ENCODE peak calls at places on chromosomes 11 and 22, in nine cellular contexts. One of them, this sample, is unnamed.
A peak's percentile ranks its signal among the peaks of the same experiment; 100 is the strongest.

GRCh38 chr22:18103527-18104269 is 6.9 kb upstream of the TUBA8 start:
- DNase-seq in T-helper 2 cell: no peak
- DNase-seq in hypothalamus: no peak
- DNase-seq in fibroblast of mammary gland: no peak
- DNase-seq in A549: no peak
- DNase-seq in EL: no peak
- DNase-seq in cardiac muscle cell: no peak
- DNase-seq in stimulated activated naive B cell treated with anti-CD40 and anti-IgM and Interleukin-4, amounts not matched to agents 10 μg/mL and 1 μg/mL and 100 μg/mL, for 72 hours: peak; percentile 63
- DNase-seq in KBM-7: no peak
- DNase-seq in this sample: no peak

GRCh38 chr11:11463397-11463796 is 110.3 kb upstream of the CSNK2A3 start:
- DNase-seq in fibroblast of mammary gland: no peak
- DNase-seq in KBM-7: peak; percentile 9
- DNase-seq in EL: no peak
- DNase-seq in A549: no peak
- DNase-seq in cardiac muscle cell: no peak
- DNase-seq in stimulated activated naive B cell treated with anti-CD40 and anti-IgM and Interleukin-4, amounts not matched to agents 10 μg/mL and 1 μg/mL and 100 μg/mL, for 72 hours: no peak
- DNase-seq in hypothalamus: no peak
- DNase-seq in T-helper 2 cell: no peak
- DNase-seq in this sample: peak; percentile 60

GRCh38 chr11:46036969-46037368 is 84.3 kb downstream of the PHF21A start:
- DNase-seq in stimulated activated naive B cell treated with anti-CD40 and anti-IgM and Interleukin-4, amounts not matched to agents 10 μg/mL and 1 μg/mL and 100 μg/mL, for 72 hours: no peak
- DNase-seq in A549: no peak
- DNase-seq in T-helper 2 cell: no peak
- DNase-seq in EL: no peak
- DNase-seq in hypothalamus: no peak
- DNase-seq in cardiac muscle cell: no peak
- DNase-seq in fibroblast of mammary gland: no peak
- DNase-seq in KBM-7: no peak
- DNase-seq in this sample: no peak

GRCh38 chr11:36361901-36362391 is 65.9 kb downstream of the PRR5L start:
- DNase-seq in A549: peak; percentile 65
- DNase-seq in T-helper 2 cell: no peak
- DNase-seq in cardiac muscle cell: no peak
- DNase-seq in stimulated activated naive B cell treated with anti-CD40 and anti-IgM and Interleukin-4, amounts not matched to agents 10 μg/mL and 1 μg/mL and 100 μg/mL, for 72 hours: no peak
- DNase-seq in hypothalamus: no peak
- DNase-seq in fibroblast of mammary gland: peak; percentile 74
- DNase-seq in KBM-7: no peak
- DNase-seq in EL: peak; percentile 96
- DNase-seq in this sample: peak; percentile 21

GRCh38 chr11:32839308-32839707 is 9.6 kb downstream of the PRRG4 start:
- DNase-seq in stimulated activated naive B cell treated with anti-CD40 and anti-IgM and Interleukin-4, amounts not matched to agents 10 μg/mL and 1 μg/mL and 100 μg/mL, for 72 hours: no peak
- DNase-seq in hypothalamus: no peak
- DNase-seq in KBM-7: no peak
- DNase-seq in A549: no peak
- DNase-seq in EL: no peak
- DNase-seq in cardiac muscle cell: no peak
- DNase-seq in T-helper 2 cell: no peak
- DNase-seq in fibroblast of mammary gland: no peak
- DNase-seq in this sample: no peak

GRCh38 chr11:19290356-19290755 is 49.6 kb upstream of the E2F8 start:
- DNase-seq in hypothalamus: no peak
- DNase-seq in A549: no peak
- DNase-seq in EL: peak; percentile 8
- DNase-seq in T-helper 2 cell: no peak
- DNase-seq in KBM-7: no peak
- DNase-seq in cardiac muscle cell: no peak
- DNase-seq in stimulated activated naive B cell treated with anti-CD40 and anti-IgM and Interleukin-4, amounts not matched to agents 10 μg/mL and 1 μg/mL and 100 μg/mL, for 72 hours: no peak
- DNase-seq in fibroblast of mammary gland: peak; percentile 41
- DNase-seq in this sample: no peak

GRCh38 chr11:79809487-79809886 is 368.7 kb upstream of the TENM4 start:
- DNase-seq in T-helper 2 cell: no peak
- DNase-seq in fibroblast of mammary gland: no peak
- DNase-seq in cardiac muscle cell: peak; percentile 75
- DNase-seq in stimulated activated naive B cell treated with anti-CD40 and anti-IgM and Interleukin-4, amounts not matched to agents 10 μg/mL and 1 μg/mL and 100 μg/mL, for 72 hours: no peak
- DNase-seq in EL: no peak
- DNase-seq in hypothalamus: no peak
- DNase-seq in A549: no peak
- DNase-seq in KBM-7: no peak
- DNase-seq in this sample: no peak

GRCh38 chr11:34235189-34235588 is 122.6 kb downstream of the ABTB2 start:
- DNase-seq in A549: no peak
- DNase-seq in fibroblast of mammary gland: no peak
- DNase-seq in cardiac muscle cell: no peak
- DNase-seq in KBM-7: no peak
- DNase-seq in stimulated activated naive B cell treated with anti-CD40 and anti-IgM and Interleukin-4, amounts not matched to agents 10 μg/mL and 1 μg/mL and 100 μg/mL, for 72 hours: no peak
- DNase-seq in hypothalamus: no peak
- DNase-seq in EL: no peak
- DNase-seq in T-helper 2 cell: no peak
- DNase-seq in this sample: no peak

GRCh38 chr22:30347255-30347892 is 9.3 kb downstream of the SF3A1 start:
- DNase-seq in fibroblast of mammary gland: no peak
- DNase-seq in A549: no peak
- DNase-seq in cardiac muscle cell: no peak
- DNase-seq in T-helper 2 cell: no peak
- DNase-seq in hypothalamus: no peak
- DNase-seq in KBM-7: no peak
- DNase-seq in stimulated activated naive B cell treated with anti-CD40 and anti-IgM and Interleukin-4, amounts not matched to agents 10 μg/mL and 1 μg/mL and 100 μg/mL, for 72 hours: no peak
- DNase-seq in EL: no peak
- DNase-seq in this sample: no peak

GRCh38 chr22:40196628-40197027 is 18.9 kb downstream of the TNRC6B start:
- DNase-seq in hypothalamus: no peak
- DNase-seq in T-helper 2 cell: no peak
- DNase-seq in stimulated activated naive B cell treated with anti-CD40 and anti-IgM and Interleukin-4, amounts not matched to agents 10 μg/mL and 1 μg/mL and 100 μg/mL, for 72 hours: peak; percentile 51
- DNase-seq in EL: peak; percentile 93
- DNase-seq in cardiac muscle cell: no peak
- DNase-seq in fibroblast of mammary gland: peak; percentile 98
- DNase-seq in KBM-7: no peak
- DNase-seq in A549: no peak
- DNase-seq in this sample: no peak

GRCh38 chr22:33917744-33918406 is 2.4 kb downstream of the LARGE1 start:
- DNase-seq in KBM-7: peak; percentile 45
- DNase-seq in stimulated activated naive B cell treated with anti-CD40 and anti-IgM and Interleukin-4, amounts not matched to agents 10 μg/mL and 1 μg/mL and 100 μg/mL, for 72 hours: peak; percentile 11
- DNase-seq in cardiac muscle cell: no peak
- DNase-seq in EL: no peak
- DNase-seq in hypothalamus: no peak
- DNase-seq in fibroblast of mammary gland: peak; percentile 23
- DNase-seq in T-helper 2 cell: no peak
- DNase-seq in A549: peak; percentile 26
- DNase-seq in this sample: peak; percentile 10

GRCh38 chr22:50524664-50525103 is 714 bp downstream of the SCO2 start:
- DNase-seq in KBM-7: peak; percentile 57
- DNase-seq in hypothalamus: no peak
- DNase-seq in cardiac muscle cell: no peak
- DNase-seq in EL: no peak
- DNase-seq in T-helper 2 cell: no peak
- DNase-seq in A549: no peak
- DNase-seq in fibroblast of mammary gland: no peak
- DNase-seq in stimulated activated naive B cell treated with anti-CD40 and anti-IgM and Interleukin-4, amounts not matched to agents 10 μg/mL and 1 μg/mL and 100 μg/mL, for 72 hours: no peak
- DNase-seq in this sample: no peak

GRCh38 chr11:112651345-112651744 is 309.9 kb upstream of the NCAM1 start:
- DNase-seq in T-helper 2 cell: no peak
- DNase-seq in hypothalamus: no peak
- DNase-seq in A549: no peak
- DNase-seq in fibroblast of mammary gland: no peak
- DNase-seq in cardiac muscle cell: peak; percentile 51
- DNase-seq in EL: no peak
- DNase-seq in stimulated activated naive B cell treated with anti-CD40 and anti-IgM and Interleukin-4, amounts not matched to agents 10 μg/mL and 1 μg/mL and 100 μg/mL, for 72 hours: no peak
- DNase-seq in KBM-7: no peak
- DNase-seq in this sample: no peak

GRCh38 chr22:19325296-19325950 is 33.9 kb upstream of the CLTCL1 start:
- DNase-seq in KBM-7: no peak
- DNase-seq in stimulated activated naive B cell treated with anti-CD40 and anti-IgM and Interleukin-4, amounts not matched to agents 10 μg/mL and 1 μg/mL and 100 μg/mL, for 72 hours: no peak
- DNase-seq in hypothalamus: no peak
- DNase-seq in A549: no peak
- DNase-seq in fibroblast of mammary gland: peak; percentile 88
- DNase-seq in EL: peak; percentile 13
- DNase-seq in T-helper 2 cell: no peak
- DNase-seq in cardiac muscle cell: no peak
- DNase-seq in this sample: no peak

GRCh38 chr11:85256433-85256832 is 370.7 kb downstream of the DLG2 start:
- DNase-seq in A549: no peak
- DNase-seq in EL: no peak
- DNase-seq in fibroblast of mammary gland: no peak
- DNase-seq in cardiac muscle cell: no peak
- DNase-seq in T-helper 2 cell: no peak
- DNase-seq in KBM-7: no peak
- DNase-seq in hypothalamus: no peak
- DNase-seq in stimulated activated naive B cell treated with anti-CD40 and anti-IgM and Interleukin-4, amounts not matched to agents 10 μg/mL and 1 μg/mL and 100 μg/mL, for 72 hours: no peak
- DNase-seq in this sample: no peak

GRCh38 chr22:22048981-22049531 is 66.5 kb upstream of the TOP3B start:
- DNase-seq in A549: no peak
- DNase-seq in stimulated activated naive B cell treated with anti-CD40 and anti-IgM and Interleukin-4, amounts not matched to agents 10 μg/mL and 1 μg/mL and 100 μg/mL, for 72 hours: no peak
- DNase-seq in hypothalamus: no peak
- DNase-seq in fibroblast of mammary gland: no peak
- DNase-seq in KBM-7: no peak
- DNase-seq in cardiac muscle cell: no peak
- DNase-seq in EL: no peak
- DNase-seq in T-helper 2 cell: no peak
- DNase-seq in this sample: no peak

GRCh38 chr22:48240165-48240934 is 1477.9 kb downstream of the TBC1D22A start:
- DNase-seq in fibroblast of mammary gland: no peak
- DNase-seq in hypothalamus: no peak
- DNase-seq in EL: no peak
- DNase-seq in stimulated activated naive B cell treated with anti-CD40 and anti-IgM and Interleukin-4, amounts not matched to agents 10 μg/mL and 1 μg/mL and 100 μg/mL, for 72 hours: no peak
- DNase-seq in KBM-7: no peak
- DNase-seq in cardiac muscle cell: no peak
- DNase-seq in T-helper 2 cell: no peak
- DNase-seq in A549: no peak
- DNase-seq in this sample: no peak

GRCh38 chr11:64624869-64625481 is 34.0 kb downstream of the SLC22A12 start:
- DNase-seq in T-helper 2 cell: no peak
- DNase-seq in fibroblast of mammary gland: no peak
- DNase-seq in stimulated activated naive B cell treated with anti-CD40 and anti-IgM and Interleukin-4, amounts not matched to agents 10 μg/mL and 1 μg/mL and 100 μg/mL, for 72 hours: peak; percentile 31
- DNase-seq in cardiac muscle cell: no peak
- DNase-seq in A549: no peak
- DNase-seq in EL: no peak
- DNase-seq in KBM-7: peak; percentile 89
- DNase-seq in hypothalamus: no peak
- DNase-seq in this sample: no peak

GRCh38 chr11:42631223-42631843 is 680.5 kb upstream of the API5 start:
- DNase-seq in stimulated activated naive B cell treated with anti-CD40 and anti-IgM and Interleukin-4, amounts not matched to agents 10 μg/mL and 1 μg/mL and 100 μg/mL, for 72 hours: no peak
- DNase-seq in cardiac muscle cell: peak; percentile 26
- DNase-seq in KBM-7: peak; percentile 17
- DNase-seq in fibroblast of mammary gland: peak; percentile 16
- DNase-seq in A549: peak; percentile 21
- DNase-seq in EL: no peak
- DNase-seq in T-helper 2 cell: no peak
- DNase-seq in hypothalamus: no peak
- DNase-seq in this sample: no peak

GRCh38 chr11:12089041-12089440 is 21.3 kb upstream of the MICAL2 start:
- DNase-seq in EL: no peak
- DNase-seq in A549: no peak
- DNase-seq in KBM-7: no peak
- DNase-seq in hypothalamus: no peak
- DNase-seq in stimulated activated naive B cell treated with anti-CD40 and anti-IgM and Interleukin-4, amounts not matched to agents 10 μg/mL and 1 μg/mL and 100 μg/mL, for 72 hours: no peak
- DNase-seq in fibroblast of mammary gland: no peak
- DNase-seq in T-helper 2 cell: no peak
- DNase-seq in cardiac muscle cell: no peak
- DNase-seq in this sample: no peak

GRCh38 chr22:20948450-20948849 is 18.6 kb upstream of the AIFM3 start:
- DNase-seq in cardiac muscle cell: no peak
- DNase-seq in T-helper 2 cell: no peak
- DNase-seq in KBM-7: no peak
- DNase-seq in fibroblast of mammary gland: no peak
- DNase-seq in hypothalamus: no peak
- DNase-seq in EL: no peak
- DNase-seq in A549: no peak
- DNase-seq in stimulated activated naive B cell treated with anti-CD40 and anti-IgM and Interleukin-4, amounts not matched to agents 10 μg/mL and 1 μg/mL and 100 μg/mL, for 72 hours: no peak
- DNase-seq in this sample: no peak

GRCh38 chr11:914747-915493 is 4.3 kb upstream of the CHID1 start:
- DNase-seq in cardiac muscle cell: no peak
- DNase-seq in T-helper 2 cell: no peak
- DNase-seq in KBM-7: no peak
- DNase-seq in hypothalamus: no peak
- DNase-seq in EL: no peak
- DNase-seq in A549: no peak
- DNase-seq in fibroblast of mammary gland: no peak
- DNase-seq in stimulated activated naive B cell treated with anti-CD40 and anti-IgM and Interleukin-4, amounts not matched to agents 10 μg/mL and 1 μg/mL and 100 μg/mL, for 72 hours: no peak
- DNase-seq in this sample: no peak

GRCh38 chr22:20245577-20246367 is 22.3 kb downstream of the RTN4R start:
- DNase-seq in hypothalamus: no peak
- DNase-seq in EL: no peak
- DNase-seq in A549: no peak
- DNase-seq in fibroblast of mammary gland: no peak
- DNase-seq in KBM-7: no peak
- DNase-seq in cardiac muscle cell: no peak
- DNase-seq in stimulated activated naive B cell treated with anti-CD40 and anti-IgM and Interleukin-4, amounts not matched to agents 10 μg/mL and 1 μg/mL and 100 μg/mL, for 72 hours: no peak
- DNase-seq in T-helper 2 cell: no peak
- DNase-seq in this sample: peak; percentile 45

GRCh38 chr22:35191412-35191811 is 65.9 kb upstream of the HMGXB4 start:
- DNase-seq in fibroblast of mammary gland: peak; percentile 30
- DNase-seq in T-helper 2 cell: no peak
- DNase-seq in A549: peak; percentile 26
- DNase-seq in stimulated activated naive B cell treated with anti-CD40 and anti-IgM and Interleukin-4, amounts not matched to agents 10 μg/mL and 1 μg/mL and 100 μg/mL, for 72 hours: no peak
- DNase-seq in cardiac muscle cell: no peak
- DNase-seq in KBM-7: no peak
- DNase-seq in EL: peak; percentile 81
- DNase-seq in hypothalamus: no peak
- DNase-seq in this sample: no peak

GRCh38 chr22:34804588-34804987 is 261.4 kb upstream of the ISX start:
- DNase-seq in fibroblast of mammary gland: no peak
- DNase-seq in EL: peak; percentile 18
- DNase-seq in stimulated activated naive B cell treated with anti-CD40 and anti-IgM and Interleukin-4, amounts not matched to agents 10 μg/mL and 1 μg/mL and 100 μg/mL, for 72 hours: no peak
- DNase-seq in hypothalamus: no peak
- DNase-seq in cardiac muscle cell: peak; percentile 53
- DNase-seq in A549: no peak
- DNase-seq in KBM-7: peak; percentile 9
- DNase-seq in T-helper 2 cell: no peak
- DNase-seq in this sample: no peak

GRCh38 chr11:2912498-2912897 is 16.7 kb downstream of the PHLDA2 start:
- DNase-seq in EL: peak; percentile 91
- DNase-seq in T-helper 2 cell: no peak
- DNase-seq in cardiac muscle cell: no peak
- DNase-seq in stimulated activated naive B cell treated with anti-CD40 and anti-IgM and Interleukin-4, amounts not matched to agents 10 μg/mL and 1 μg/mL and 100 μg/mL, for 72 hours: no peak
- DNase-seq in KBM-7: no peak
- DNase-seq in fibroblast of mammary gland: peak; percentile 75
- DNase-seq in A549: peak; percentile 76
- DNase-seq in hypothalamus: no peak
- DNase-seq in this sample: no peak

GRCh38 chr11:23897453-23898289 is 599.2 kb upstream of the LUZP2 start:
- DNase-seq in fibroblast of mammary gland: peak; percentile 93
- DNase-seq in T-helper 2 cell: no peak
- DNase-seq in hypothalamus: no peak
- DNase-seq in EL: peak; percentile 91
- DNase-seq in cardiac muscle cell: no peak
- DNase-seq in KBM-7: no peak
- DNase-seq in A549: peak; percentile 1
- DNase-seq in stimulated activated naive B cell treated with anti-CD40 and anti-IgM and Interleukin-4, amounts not matched to agents 10 μg/mL and 1 μg/mL and 100 μg/mL, for 72 hours: no peak
- DNase-seq in this sample: no peak

GRCh38 chr22:45104313-45104712 is 59.4 kb upstream of the NUP50 start:
- DNase-seq in stimulated activated naive B cell treated with anti-CD40 and anti-IgM and Interleukin-4, amounts not matched to agents 10 μg/mL and 1 μg/mL and 100 μg/mL, for 72 hours: no peak
- DNase-seq in EL: no peak
- DNase-seq in cardiac muscle cell: no peak
- DNase-seq in hypothalamus: no peak
- DNase-seq in A549: no peak
- DNase-seq in fibroblast of mammary gland: no peak
- DNase-seq in T-helper 2 cell: no peak
- DNase-seq in KBM-7: no peak
- DNase-seq in this sample: no peak

GRCh38 chr11:123405123-123405592 is 24.9 kb upstream of the GRAMD1B start:
- DNase-seq in stimulated activated naive B cell treated with anti-CD40 and anti-IgM and Interleukin-4, amounts not matched to agents 10 μg/mL and 1 μg/mL and 100 μg/mL, for 72 hours: no peak
- DNase-seq in EL: no peak
- DNase-seq in A549: no peak
- DNase-seq in fibroblast of mammary gland: no peak
- DNase-seq in cardiac muscle cell: peak; percentile 96
- DNase-seq in KBM-7: no peak
- DNase-seq in hypothalamus: no peak
- DNase-seq in T-helper 2 cell: no peak
- DNase-seq in this sample: no peak

GRCh38 chr11:72709478-72710238 is 35.4 kb upstream of the PDE2A start:
- DNase-seq in A549: no peak
- DNase-seq in stimulated activated naive B cell treated with anti-CD40 and anti-IgM and Interleukin-4, amounts not matched to agents 10 μg/mL and 1 μg/mL and 100 μg/mL, for 72 hours: no peak
- DNase-seq in EL: no peak
- DNase-seq in fibroblast of mammary gland: no peak
- DNase-seq in KBM-7: no peak
- DNase-seq in cardiac muscle cell: no peak
- DNase-seq in T-helper 2 cell: no peak
- DNase-seq in hypothalamus: no peak
- DNase-seq in this sample: no peak

This sample was measured in nephron progenitor cell.